ENCODE peak calls at places on chromosome 4, in six cellular contexts. E is DMS53, X is ecto neural progenitor cell, B is PC-3, I is stromal cell of bone marrow, L is psoas muscle. F is an unnamed sample.

GRCh38 chr4:19063662-19064061 is 1042.1 kb upstream of the LCORL start:
- DNase-seq in I (no peak), L (no peak), E (no peak), B (no peak), X (no peak), F (no peak)

GRCh38 chr4:54390670-54391069 is 161.6 kb downstream of the PDGFRA start:
- DNase-seq in I (no peak), L (no peak), E (no peak), X (no peak), B (no peak), F (no peak)

GRCh38 chr4:75916091-75916661 is 13.9 kb upstream of the PPEF2 start:
- DNase-seq in X (peak; percentile 40), L (no peak), I (peak; percentile 58), B (peak; percentile 25), E (peak; percentile 87), F (peak; percentile 65)

GRCh38 chr4:57190651-57191481 is 80.7 kb upstream of the IGFBP7 start:
- DNase-seq in I (no peak), X (peak; percentile 77), B (peak; percentile 57), L (no peak), E (peak; percentile 56), F (peak; percentile 47)

GRCh38 chr4:141134051-141134450 is 782 bp upstream of the RNF150 start:
- DNase-seq in X (no peak), I (no peak), B (no peak), L (no peak), E (peak; percentile 5), F (peak; percentile 19)

GRCh38 chr4:151604238-151604637 is 156.6 kb downstream of the GATB start:
- DNase-seq in X (no peak), I (peak; percentile 13), L (no peak), B (peak; percentile 36), E (peak; percentile 43), F (peak; percentile 50)

GRCh38 chr4:173005912-173006633 is 162.5 kb upstream of the GALNT7 start:
- DNase-seq in E (peak; percentile 11), I (no peak), B (no peak), L (no peak), X (no peak), F (no peak)

GRCh38 chr4:178823673-178824072 is 1381.4 kb upstream of the AGA start:
- DNase-seq in B (peak; percentile 18), I (no peak), L (no peak), X (no peak), E (no peak), F (no peak)

GRCh38 chr4:2667428-2667827 is 88.7 kb downstream of the TNIP2 start:
- DNase-seq in L (no peak), X (no peak), E (peak; percentile 40), B (no peak), I (no peak), F (no peak)

GRCh38 chr4:86359944-86360478 is at the start of gene MAPK10:
- DNase-seq in I (peak; percentile 73), B (no peak), E (peak; percentile 98), L (peak; percentile 38), X (peak; percentile 84), F (peak; percentile 94)

GRCh38 chr4:26719954-26720552 is 136.2 kb downstream of the TBC1D19 start:
- DNase-seq in I (peak; percentile 14), L (no peak), B (peak; percentile 44), X (no peak), E (peak; percentile 77), F (peak; percentile 64)

GRCh38 chr4:52235775-52236174 is 184.7 kb downstream of the SPATA18 start:
- DNase-seq in B (no peak), X (no peak), E (no peak), I (no peak), L (no peak), F (no peak)

GRCh38 chr4:145487626-145488025 is 6.0 kb downstream of the SMAD1 start:
- DNase-seq in B (no peak), X (no peak), E (no peak), L (no peak), I (no peak), F (no peak)

GRCh38 chr4:184392748-184393334 is 81.5 kb downstream of the IRF2 start:
- DNase-seq in B (no peak), I (no peak), L (no peak), E (no peak), X (no peak), F (no peak)

GRCh38 chr4:36316544-36317082 is 35.2 kb downstream of the DTHD1 start:
- DNase-seq in E (no peak), B (peak; percentile 26), L (no peak), I (no peak), X (no peak), F (peak; percentile 32)

GRCh38 chr4:76426272-76426671 is 5.3 kb upstream of the CCDC158 start:
- DNase-seq in L (no peak), B (peak; percentile 22), E (peak; percentile 20), I (no peak), X (no peak), F (no peak)

GRCh38 chr4:169295822-169296221 is 25.1 kb upstream of the SH3RF1 start:
- DNase-seq in X (no peak), L (no peak), I (no peak), B (no peak), E (no peak), F (no peak)

GRCh38 chr4:8053688-8054449 is 104.7 kb downstream of the ABLIM2 start:
- DNase-seq in X (no peak), L (no peak), B (no peak), E (no peak), I (no peak), F (no peak)

GRCh38 chr4:61202638-61203495 is 2.7 kb downstream of the ADGRL3 start:
- DNase-seq in E (peak; percentile 83), X (peak; percentile 61), I (no peak), L (no peak), B (peak; percentile 72), F (peak; percentile 11)

GRCh38 chr4:151627491-151627890 is 133.3 kb downstream of the GATB start:
- DNase-seq in L (no peak), B (peak; percentile 38), I (no peak), E (no peak), X (no peak), F (peak; percentile 14)

GRCh38 chr4:165312506-165312905 is 15.0 kb upstream of the MSMO1 start:
- DNase-seq in I (no peak), B (peak; percentile 68), E (no peak), X (no peak), L (no peak), F (peak; percentile 67)

GRCh38 chr4:177194906-177195305 is 114.8 kb upstream of the NEIL3 start:
- DNase-seq in X (no peak), I (no peak), B (peak; percentile 43), L (no peak), E (peak; percentile 47), F (no peak)

GRCh38 chr4:4694296-4694772 is 152.5 kb upstream of the STX18 start:
- DNase-seq in I (no peak), X (no peak), L (no peak), B (no peak), E (peak; percentile 42), F (no peak)